ENCODE peak calls at places on chromosomes 13 and 19, in five cellular contexts. V is PC-3, E is fibroblast of the aortic adventitia, U is mucosa of descending colon, R is cardiac muscle cell. X is an unnamed sample.

GRCh38 chr13:97111705-97112104 is 110.4 kb upstream of the MBNL2 start:
- DNase-seq in E (no peak), V (no peak), R (peak), U (no peak), X (no peak)

GRCh38 chr19:2274937-2275535 is 6.9 kb downstream of the PEAK3 start:
- DNase-seq in V (peak), R (peak), E (peak), U (peak), X (peak)

GRCh38 chr13:74443623-74444022 is 309.4 kb upstream of the KLF12 start:
- DNase-seq in E (peak), U (no peak), R (no peak), V (peak), X (no peak)

GRCh38 chr13:38417241-38417640 is 67.6 kb downstream of the UFM1 start:
- DNase-seq in R (no peak), V (peak), E (no peak), U (no peak), X (no peak)

GRCh38 chr13:105537113-105537512 is 998.3 kb downstream of the EFNB2 start:
- DNase-seq in R (no peak), U (no peak), V (no peak), E (no peak), X (no peak)

GRCh38 chr19:9413240-9413954 is 22.0 kb downstream of the ZNF266 start:
- DNase-seq in V (no peak), R (no peak), U (no peak), E (no peak), X (no peak)

GRCh38 chr13:24618219-24618955 is 61.8 kb upstream of the ATP12A start:
- DNase-seq in U (peak), E (no peak), V (no peak), R (no peak), X (no peak)

GRCh38 chr19:13906525-13906904 is 514 bp downstream of the CC2D1A start:
- DNase-seq in U (peak), E (no peak), R (no peak), V (peak), X (no peak)

GRCh38 chr13:27533155-27533643 is 82.8 kb upstream of the MTIF3 start:
- DNase-seq in E (peak), V (peak), U (peak), R (peak), X (peak)

GRCh38 chr13:109844396-109844795 is 58.0 kb upstream of the IRS2 start:
- DNase-seq in E (peak), V (peak), U (no peak), R (peak), X (no peak)

GRCh38 chr13:99260216-99260615 is 2.0 kb upstream of the GPR18 start:
- DNase-seq in U (no peak), V (no peak), E (no peak), R (no peak), X (no peak)

GRCh38 chr19:30719991-30720329 is 347.8 kb downstream of the ZNF536 start:
- DNase-seq in U (no peak), E (no peak), R (no peak), V (no peak), X (no peak)

GRCh38 chr19:51338563-51339312 is 3.2 kb downstream of the VSIG10L start:
- DNase-seq in R (peak), V (peak), U (peak), E (peak), X (peak)

GRCh38 chr19:10290439-10290875 is 705 bp downstream of the ICAM5 start:
- DNase-seq in U (no peak), E (peak), R (peak), V (peak), X (no peak)

GRCh38 chr13:74424455-74424854 is 290.3 kb upstream of the KLF12 start:
- DNase-seq in E (no peak), V (no peak), R (no peak), U (no peak), X (no peak)

GRCh38 chr13:110152351-110152750 is 154.6 kb downstream of the COL4A1 start:
- DNase-seq in V (no peak), U (no peak), E (no peak), R (no peak), X (no peak)

GRCh38 chr19:7903244-7904073 is at the start of gene MAP2K7:
- DNase-seq in R (peak), U (peak), V (peak), E (peak), X (peak)
- TF ChIP-seq CTCF in R (peak), U (peak), V (peak), E (peak), X (no peak)

DNA sequence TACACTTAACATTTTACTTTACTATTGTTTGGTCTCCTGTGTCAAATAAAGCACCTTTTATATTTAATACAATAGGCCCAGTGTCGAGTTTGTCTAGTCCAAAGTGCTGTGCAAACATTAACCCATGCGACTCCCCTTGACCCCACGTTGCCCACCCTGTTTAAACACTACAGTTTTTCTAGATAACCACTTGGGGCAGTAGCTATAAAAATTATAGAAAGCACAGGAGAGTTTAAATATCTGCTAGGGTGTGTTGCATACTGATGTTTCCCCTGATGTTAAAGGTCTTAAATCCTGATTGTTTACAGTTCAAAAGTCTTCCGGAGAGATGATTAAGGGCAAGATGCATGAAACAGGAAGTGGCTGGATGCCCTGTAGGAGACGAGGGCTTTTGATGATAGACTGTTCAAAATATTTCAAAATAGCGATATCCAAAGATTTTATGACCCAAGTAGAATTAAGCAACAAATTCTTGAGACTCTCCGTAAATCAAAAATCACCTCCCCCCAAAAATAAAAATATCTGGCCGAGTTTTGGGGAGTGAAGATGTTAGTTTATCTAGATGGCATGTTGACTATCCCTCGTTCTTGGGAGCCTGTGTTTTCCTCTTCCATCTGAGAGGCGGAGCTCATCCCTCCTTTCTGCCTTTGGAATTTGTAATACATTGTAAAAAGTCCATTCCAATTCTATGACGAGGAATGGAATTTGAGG is 167.1 kb downstream of the FGF9 start:
- DNase-seq in R (no peak), V (no peak), E (peak), U (no peak), X (no peak)
- TF ChIP-seq CTCF in R (no peak), V (no peak), E (no peak), U (no peak), X (no peak)

GRCh38 chr19:16969127-16969526 is 57.5 kb downstream of the CPAMD8 start:
- DNase-seq in V (peak), E (no peak), U (no peak), R (no peak), X (no peak)
- TF ChIP-seq CTCF in V (peak), E (no peak), U (no peak), R (peak), X (no peak)

DNA sequence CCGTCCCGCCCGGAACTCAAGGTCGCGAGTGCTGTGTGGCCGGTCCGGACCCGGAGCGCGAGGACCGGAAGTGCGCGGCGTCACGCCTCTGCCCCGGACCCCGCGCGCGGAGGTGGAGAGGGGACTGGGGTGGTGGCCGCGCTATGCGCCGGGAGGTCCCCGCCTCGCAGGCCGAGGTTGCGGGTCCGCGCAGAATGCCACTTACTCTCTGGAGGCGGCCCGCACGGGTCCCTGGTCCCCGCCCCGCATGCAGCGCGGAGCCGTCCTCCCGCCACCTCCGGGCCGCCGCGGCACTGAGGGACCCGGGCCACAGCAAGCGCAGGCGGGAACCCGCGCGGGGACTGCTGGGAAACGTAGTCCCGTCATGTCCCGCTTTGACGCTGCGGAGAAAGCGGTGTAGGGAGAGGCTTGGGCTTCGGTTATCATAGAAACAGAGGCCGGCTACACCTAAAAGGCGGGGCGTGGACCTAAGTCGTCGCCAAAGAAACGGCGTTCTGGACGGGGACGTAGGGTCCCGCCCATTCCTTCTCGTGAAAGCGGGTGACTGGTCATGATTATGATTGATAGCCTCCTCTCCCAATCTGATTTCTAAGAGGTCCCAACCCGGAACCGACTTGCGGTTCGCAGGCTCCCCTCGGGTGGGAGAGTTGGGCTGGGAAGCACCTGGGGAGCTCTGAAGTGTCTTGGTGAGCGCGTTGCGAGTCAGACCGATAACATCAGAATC is at the start of gene ZNF837:
- DNase-seq in V (peak), U (peak), R (peak), E (peak), X (peak)
- TF ChIP-seq CTCF in V (no peak), U (no peak), R (no peak), E (no peak), X (no peak)

GRCh38 chr13:30253830-30254229 is 53.5 kb downstream of the KATNAL1 start:
- DNase-seq in R (no peak), U (no peak), E (no peak), V (no peak), X (no peak)

GRCh38 chr13:30257433-30258099 is 49.8 kb downstream of the KATNAL1 start:
- DNase-seq in V (no peak), E (peak), R (peak), U (no peak), X (no peak)

GRCh38 chr13:30256713-30257432 is 50.5 kb downstream of the KATNAL1 start:
- DNase-seq in E (peak), R (peak), V (no peak), U (no peak), X (no peak)

GRCh38 chr13:30255696-30256095 is 51.7 kb downstream of the KATNAL1 start:
- DNase-seq in U (no peak), V (no peak), E (peak), R (no peak), X (no peak)
- TF ChIP-seq CTCF in U (no peak), V (peak), E (no peak), R (no peak), X (no peak)

DNA sequence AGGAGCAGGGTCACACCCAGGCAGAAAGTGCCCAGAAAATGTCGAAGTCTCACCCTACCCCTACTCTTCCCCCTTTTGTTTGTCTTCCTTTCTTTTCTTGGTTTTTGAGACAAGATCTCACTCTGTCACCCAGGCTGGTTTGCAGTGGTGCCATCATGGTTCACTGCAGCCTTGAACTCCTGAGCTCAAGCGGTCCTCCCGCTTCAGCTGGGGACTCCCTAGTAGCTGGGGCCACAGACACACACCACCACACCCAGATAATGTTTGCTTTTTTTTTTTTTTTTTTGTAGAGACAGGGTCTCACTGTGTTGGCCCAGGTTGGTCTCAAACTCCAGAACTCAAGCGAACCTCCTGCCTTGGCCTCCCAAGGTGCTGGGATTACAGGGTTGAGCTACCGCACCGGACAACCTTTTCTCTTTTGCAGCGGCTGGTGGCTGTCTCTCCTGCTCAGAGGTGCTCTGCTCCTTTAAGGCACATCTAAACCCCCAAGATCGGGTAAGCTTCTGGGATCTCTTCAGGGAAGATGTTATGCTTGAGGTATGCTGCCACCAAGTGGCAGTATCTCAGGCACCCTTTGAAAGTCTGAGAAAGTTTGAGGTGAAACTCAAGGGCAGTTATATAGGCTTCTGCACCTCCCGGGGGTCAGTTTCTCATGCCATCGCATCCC is 22.4 kb upstream of the EBI3 start:
- DNase-seq in V (no peak), R (no peak), E (peak), U (no peak), X (no peak)
- TF ChIP-seq CTCF in V (peak), R (peak), E (peak), U (no peak), X (no peak)

DNA sequence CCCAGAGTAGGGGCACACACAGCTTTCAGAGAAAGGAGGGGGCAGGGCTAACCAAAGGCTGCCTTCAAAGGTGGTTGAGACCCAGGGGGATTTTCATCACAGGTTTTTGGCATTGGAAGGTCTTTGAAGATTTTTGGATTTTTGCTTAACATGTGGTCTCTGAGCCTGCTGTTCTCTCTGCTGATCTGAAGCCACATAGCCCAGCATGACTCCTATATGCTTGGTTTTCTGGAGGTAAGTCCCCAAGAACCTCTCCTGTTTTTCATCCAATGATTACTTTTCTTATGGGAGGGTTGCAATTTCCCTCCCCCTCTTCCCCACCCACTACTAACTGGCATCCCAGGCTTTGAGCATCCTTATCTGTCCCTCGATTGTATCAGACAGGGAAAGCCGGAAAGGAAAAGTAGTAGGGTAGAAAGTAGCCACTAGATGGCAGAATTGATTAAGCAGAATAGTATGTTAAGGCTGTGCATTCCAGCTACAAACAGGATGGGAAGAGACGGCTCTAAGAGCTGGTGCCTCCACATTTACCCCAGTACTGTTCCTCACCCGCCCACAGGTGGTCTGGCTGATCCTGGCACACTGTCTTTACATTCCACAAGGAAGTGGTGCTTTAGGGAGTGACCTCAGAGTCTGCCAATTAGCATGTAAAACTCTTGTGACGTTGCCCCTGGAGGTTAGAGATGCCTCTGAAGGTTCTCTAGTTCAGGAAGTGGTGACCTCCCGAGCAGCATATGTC is 218.9 kb upstream of the EDNRB start:
- DNase-seq in U (peak), V (peak), E (peak), R (peak), X (no peak)
- TF ChIP-seq CTCF in U (no peak), V (peak), E (peak), R (peak), X (peak)

DNA sequence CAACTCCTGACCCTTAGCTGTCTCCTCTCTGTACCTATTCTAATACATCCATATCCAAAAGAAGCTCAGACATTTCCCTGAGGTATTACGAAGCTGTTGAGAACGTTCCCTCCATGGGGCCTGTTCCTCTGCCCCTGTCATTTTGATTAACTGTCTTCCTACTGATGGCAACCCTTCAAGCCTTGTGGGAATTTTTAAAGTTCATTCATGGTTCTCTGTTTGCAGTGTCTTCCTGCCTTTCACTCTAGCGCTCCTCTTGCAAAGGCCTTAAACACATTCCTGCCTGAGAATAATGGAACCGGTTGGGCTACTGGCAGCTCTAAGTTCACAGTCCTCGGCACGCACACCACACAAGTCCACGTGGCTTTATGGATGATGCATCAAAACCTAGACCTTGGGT is 66.1 kb downstream of the LHFPL6 start:
- DNase-seq in V (no peak), U (no peak), E (no peak), R (no peak), X (no peak)
- TF ChIP-seq CTCF in V (no peak), U (no peak), E (no peak), R (no peak), X (no peak)

DNA sequence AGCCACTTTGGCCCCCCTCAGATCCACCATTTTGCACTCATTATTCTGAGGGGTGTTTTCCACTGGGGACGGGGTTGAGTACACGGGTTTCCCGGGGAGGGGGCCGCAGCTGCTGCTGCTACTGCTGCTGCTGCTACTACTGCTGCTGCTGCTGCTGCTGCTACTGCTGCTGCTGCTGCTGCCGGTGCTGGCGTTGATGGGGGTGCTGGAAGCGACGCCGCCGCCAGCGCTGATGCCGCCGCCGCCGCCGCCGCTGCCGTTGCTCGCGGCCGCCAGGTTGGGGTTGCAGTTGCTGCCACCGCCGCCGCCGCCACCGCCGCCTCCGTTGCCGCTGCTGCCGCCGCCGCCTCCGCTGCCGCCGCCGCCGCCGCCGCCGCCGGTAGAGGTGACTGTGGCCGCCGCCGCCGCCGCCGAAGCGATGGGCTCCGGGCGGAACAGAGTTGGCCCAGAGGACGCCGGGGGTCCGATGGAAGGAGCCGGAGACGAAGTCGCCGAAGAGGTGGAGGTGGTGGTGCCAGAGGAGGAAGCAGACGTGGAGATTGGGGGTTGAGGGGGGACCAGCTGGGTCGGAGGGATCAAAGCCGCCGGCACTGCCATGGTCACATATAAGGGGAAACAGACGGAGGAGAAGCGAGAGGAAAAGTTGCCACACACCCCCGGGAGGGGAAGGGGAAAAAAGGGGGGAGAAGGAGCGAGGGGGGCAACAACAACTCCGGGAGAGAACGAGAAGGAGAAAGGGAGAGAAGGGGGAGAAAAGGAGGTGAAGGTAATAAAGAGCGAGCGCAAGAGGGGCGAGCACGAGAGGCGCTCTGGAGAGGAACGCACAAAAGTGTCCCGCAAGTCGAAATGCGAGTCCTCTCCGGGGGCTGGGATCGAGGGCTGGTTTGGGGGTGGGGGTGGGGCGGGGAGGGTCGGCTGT is 572 bp downstream of the DACH1 start:
- DNase-seq in E (no peak), R (peak), U (peak), V (no peak), X (peak)
- TF ChIP-seq CTCF in E (no peak), R (no peak), U (no peak), V (no peak), X (no peak)

DNA sequence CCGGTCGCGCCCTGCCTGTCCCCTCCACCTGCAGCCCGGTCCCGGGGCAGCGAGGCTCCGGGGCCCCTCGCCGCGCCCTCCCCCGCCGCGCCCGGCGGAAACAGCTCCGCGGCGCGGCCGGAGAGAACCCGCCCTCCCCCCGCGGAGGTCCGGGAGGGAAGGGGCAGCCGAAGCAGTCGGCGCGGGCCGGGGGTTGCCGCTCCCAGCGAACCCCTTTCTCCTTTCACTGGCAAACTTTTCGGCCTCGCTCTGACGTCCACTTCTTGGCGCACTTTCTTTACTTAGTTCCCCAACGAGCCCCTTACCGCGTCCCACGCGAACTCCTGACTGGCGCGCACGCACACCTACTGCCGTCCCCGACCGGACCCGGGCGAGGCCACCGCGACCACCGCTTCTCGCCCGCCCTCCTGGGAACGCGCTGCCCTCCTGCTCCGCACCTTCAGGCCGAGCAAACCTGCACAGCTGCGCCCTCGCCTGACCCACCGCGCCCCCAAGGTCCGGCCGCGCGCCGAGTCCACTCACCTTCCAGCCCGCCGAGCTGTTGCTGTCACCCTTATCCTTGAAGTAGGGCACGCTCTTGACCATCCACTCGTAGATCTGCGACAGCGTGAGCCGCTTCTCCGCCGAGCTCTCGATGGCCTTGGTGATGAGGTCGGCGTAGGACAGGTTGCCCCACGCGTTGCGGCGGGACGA is 1.2 kb downstream of the FOXO1 start:
- DNase-seq in R (peak), E (no peak), V (peak), U (peak), X (peak)
- TF ChIP-seq CTCF in R (peak), E (no peak), V (no peak), U (no peak), X (no peak)